ENCODE peak calls at places on chromosomes 5 and 9, in nine cellular contexts. One of them, this sample, is unnamed.

GRCh38 chr9:107269254-107269653 is 13.8 kb upstream of the RAD23B start:
- DNase-seq in A673: no peak
- DNase-seq in fibroblast of lung: no peak
- DNase-seq in left cardiac atrium: no peak
- DNase-seq in C1 segment of cervical spinal cord: no peak
- DNase-seq in RWPE1: no peak
- DNase-seq in effector memory CD8-positive, alpha-beta T cell: no peak
- DNase-seq in activated CD4-positive, alpha-beta T cell treated with anti-CD3 and anti-CD28 coated beads for 24 hours: no peak
- DNase-seq in MV-4-11: no peak
- DNase-seq in this sample: no peak

GRCh38 chr5:77277764-77278163 is 67.3 kb downstream of the PDE8B start:
- DNase-seq in activated CD4-positive, alpha-beta T cell treated with anti-CD3 and anti-CD28 coated beads for 24 hours: no peak
- DNase-seq in C1 segment of cervical spinal cord: no peak
- DNase-seq in effector memory CD8-positive, alpha-beta T cell: no peak
- DNase-seq in left cardiac atrium: no peak
- DNase-seq in A673: no peak
- DNase-seq in RWPE1: no peak
- DNase-seq in fibroblast of lung: no peak
- DNase-seq in MV-4-11: no peak
- DNase-seq in this sample: no peak

GRCh38 chr5:69364850-69365249 is 4.5 kb downstream of the AK6 start:
- DNase-seq in MV-4-11: no peak
- DNase-seq in A673: no peak
- DNase-seq in RWPE1: no peak
- DNase-seq in fibroblast of lung: no peak
- DNase-seq in C1 segment of cervical spinal cord: no peak
- DNase-seq in left cardiac atrium: no peak
- DNase-seq in effector memory CD8-positive, alpha-beta T cell: no peak
- DNase-seq in activated CD4-positive, alpha-beta T cell treated with anti-CD3 and anti-CD28 coated beads for 24 hours: no peak
- DNase-seq in this sample: no peak

GRCh38 chr9:71620806-71621205 is 147.5 kb downstream of the CEMIP2 start:
- DNase-seq in activated CD4-positive, alpha-beta T cell treated with anti-CD3 and anti-CD28 coated beads for 24 hours: no peak
- DNase-seq in effector memory CD8-positive, alpha-beta T cell: no peak
- DNase-seq in left cardiac atrium: no peak
- DNase-seq in RWPE1: no peak
- DNase-seq in MV-4-11: no peak
- DNase-seq in C1 segment of cervical spinal cord: no peak
- DNase-seq in fibroblast of lung: peak
- DNase-seq in A673: no peak
- DNase-seq in this sample: no peak

GRCh38 chr9:34185778-34186551 is 7.1 kb downstream of the UBAP1 start:
- DNase-seq in activated CD4-positive, alpha-beta T cell treated with anti-CD3 and anti-CD28 coated beads for 24 hours: no peak
- DNase-seq in C1 segment of cervical spinal cord: no peak
- DNase-seq in effector memory CD8-positive, alpha-beta T cell: no peak
- DNase-seq in left cardiac atrium: peak
- DNase-seq in MV-4-11: peak
- DNase-seq in RWPE1: peak
- DNase-seq in A673: peak
- DNase-seq in fibroblast of lung: peak
- DNase-seq in this sample: no peak

GRCh38 chr5:40955313-40955712 is 46.0 kb downstream of the C7 start:
- DNase-seq in left cardiac atrium: no peak
- DNase-seq in fibroblast of lung: no peak
- DNase-seq in C1 segment of cervical spinal cord: no peak
- DNase-seq in activated CD4-positive, alpha-beta T cell treated with anti-CD3 and anti-CD28 coated beads for 24 hours: no peak
- DNase-seq in effector memory CD8-positive, alpha-beta T cell: no peak
- DNase-seq in RWPE1: no peak
- DNase-seq in A673: no peak
- DNase-seq in MV-4-11: no peak
- DNase-seq in this sample: no peak

GRCh38 chr5:33761139-33761538 is 130.7 kb downstream of the ADAMTS12 start:
- DNase-seq in MV-4-11: no peak
- DNase-seq in fibroblast of lung: peak
- DNase-seq in A673: no peak
- DNase-seq in activated CD4-positive, alpha-beta T cell treated with anti-CD3 and anti-CD28 coated beads for 24 hours: no peak
- DNase-seq in C1 segment of cervical spinal cord: no peak
- DNase-seq in effector memory CD8-positive, alpha-beta T cell: no peak
- DNase-seq in left cardiac atrium: no peak
- DNase-seq in RWPE1: no peak
- DNase-seq in this sample: no peak

GRCh38 chr5:57416246-57416996 is 66.2 kb downstream of the ACTBL2 start:
- DNase-seq in left cardiac atrium: no peak
- DNase-seq in activated CD4-positive, alpha-beta T cell treated with anti-CD3 and anti-CD28 coated beads for 24 hours: no peak
- DNase-seq in fibroblast of lung: peak
- DNase-seq in C1 segment of cervical spinal cord: no peak
- DNase-seq in A673: peak
- DNase-seq in effector memory CD8-positive, alpha-beta T cell: no peak
- DNase-seq in RWPE1: no peak
- DNase-seq in MV-4-11: no peak
- DNase-seq in this sample: no peak

GRCh38 chr5:54774281-54775171 is 210.9 kb downstream of the ESM1 start:
- DNase-seq in MV-4-11: no peak
- DNase-seq in effector memory CD8-positive, alpha-beta T cell: no peak
- DNase-seq in left cardiac atrium: peak
- DNase-seq in RWPE1: no peak
- DNase-seq in C1 segment of cervical spinal cord: no peak
- DNase-seq in fibroblast of lung: no peak
- DNase-seq in activated CD4-positive, alpha-beta T cell treated with anti-CD3 and anti-CD28 coated beads for 24 hours: no peak
- DNase-seq in A673: no peak
- DNase-seq in this sample: peak

GRCh38 chr9:109239240-109239639 is 72.2 kb upstream of the FRRS1L start:
- DNase-seq in effector memory CD8-positive, alpha-beta T cell: no peak
- DNase-seq in MV-4-11: no peak
- DNase-seq in left cardiac atrium: no peak
- DNase-seq in C1 segment of cervical spinal cord: no peak
- DNase-seq in RWPE1: no peak
- DNase-seq in A673: no peak
- DNase-seq in fibroblast of lung: no peak
- DNase-seq in activated CD4-positive, alpha-beta T cell treated with anti-CD3 and anti-CD28 coated beads for 24 hours: no peak
- DNase-seq in this sample: no peak

GRCh38 chr5:39765381-39765780 is 340.6 kb upstream of the DAB2 start:
- DNase-seq in C1 segment of cervical spinal cord: no peak
- DNase-seq in A673: no peak
- DNase-seq in fibroblast of lung: peak
- DNase-seq in activated CD4-positive, alpha-beta T cell treated with anti-CD3 and anti-CD28 coated beads for 24 hours: no peak
- DNase-seq in left cardiac atrium: no peak
- DNase-seq in RWPE1: no peak
- DNase-seq in effector memory CD8-positive, alpha-beta T cell: no peak
- DNase-seq in MV-4-11: no peak
- DNase-seq in this sample: no peak

GRCh38 chr5:39863926-39864572 is 439.3 kb upstream of the DAB2 start:
- DNase-seq in MV-4-11: no peak
- DNase-seq in C1 segment of cervical spinal cord: no peak
- DNase-seq in fibroblast of lung: no peak
- DNase-seq in RWPE1: no peak
- DNase-seq in effector memory CD8-positive, alpha-beta T cell: no peak
- DNase-seq in activated CD4-positive, alpha-beta T cell treated with anti-CD3 and anti-CD28 coated beads for 24 hours: no peak
- DNase-seq in A673: no peak
- DNase-seq in left cardiac atrium: no peak
- DNase-seq in this sample: no peak

GRCh38 chr5:157308826-157309465 is 43.0 kb downstream of the CYFIP2 start:
- DNase-seq in activated CD4-positive, alpha-beta T cell treated with anti-CD3 and anti-CD28 coated beads for 24 hours: no peak
- DNase-seq in effector memory CD8-positive, alpha-beta T cell: no peak
- DNase-seq in fibroblast of lung: peak
- DNase-seq in left cardiac atrium: no peak
- DNase-seq in RWPE1: peak
- DNase-seq in MV-4-11: no peak
- DNase-seq in C1 segment of cervical spinal cord: no peak
- DNase-seq in A673: peak
- DNase-seq in this sample: no peak

GRCh38 chr9:15211994-15212501 is 95.0 kb downstream of the TTC39B start:
- DNase-seq in A673: no peak
- DNase-seq in left cardiac atrium: no peak
- DNase-seq in C1 segment of cervical spinal cord: no peak
- DNase-seq in MV-4-11: no peak
- DNase-seq in effector memory CD8-positive, alpha-beta T cell: no peak
- DNase-seq in fibroblast of lung: peak
- DNase-seq in activated CD4-positive, alpha-beta T cell treated with anti-CD3 and anti-CD28 coated beads for 24 hours: no peak
- DNase-seq in RWPE1: no peak
- DNase-seq in this sample: no peak

GRCh38 chr9:135601988-135602387 is 37.4 kb downstream of the GLT6D1 start:
- DNase-seq in activated CD4-positive, alpha-beta T cell treated with anti-CD3 and anti-CD28 coated beads for 24 hours: no peak
- DNase-seq in RWPE1: no peak
- DNase-seq in C1 segment of cervical spinal cord: no peak
- DNase-seq in effector memory CD8-positive, alpha-beta T cell: no peak
- DNase-seq in MV-4-11: no peak
- DNase-seq in left cardiac atrium: no peak
- DNase-seq in A673: no peak
- DNase-seq in fibroblast of lung: no peak
- DNase-seq in this sample: no peak

GRCh38 chr9:113597390-113598241 is 134.1 kb downstream of the RGS3 start:
- DNase-seq in left cardiac atrium: peak
- DNase-seq in fibroblast of lung: no peak
- DNase-seq in MV-4-11: no peak
- DNase-seq in C1 segment of cervical spinal cord: no peak
- DNase-seq in A673: no peak
- DNase-seq in activated CD4-positive, alpha-beta T cell treated with anti-CD3 and anti-CD28 coated beads for 24 hours: no peak
- DNase-seq in RWPE1: no peak
- DNase-seq in effector memory CD8-positive, alpha-beta T cell: no peak
- DNase-seq in this sample: peak

GRCh38 chr9:128055222-128056040 is 11.7 kb downstream of the NAIF1 start:
- DNase-seq in A673: no peak
- DNase-seq in left cardiac atrium: peak
- DNase-seq in fibroblast of lung: no peak
- DNase-seq in C1 segment of cervical spinal cord: no peak
- DNase-seq in activated CD4-positive, alpha-beta T cell treated with anti-CD3 and anti-CD28 coated beads for 24 hours: no peak
- DNase-seq in RWPE1: no peak
- DNase-seq in MV-4-11: peak
- DNase-seq in effector memory CD8-positive, alpha-beta T cell: no peak
- DNase-seq in this sample: no peak

GRCh38 chr9:16515207-16515606 is 355.3 kb downstream of the BNC2 start:
- DNase-seq in effector memory CD8-positive, alpha-beta T cell: no peak
- DNase-seq in RWPE1: no peak
- DNase-seq in A673: no peak
- DNase-seq in left cardiac atrium: no peak
- DNase-seq in activated CD4-positive, alpha-beta T cell treated with anti-CD3 and anti-CD28 coated beads for 24 hours: no peak
- DNase-seq in MV-4-11: no peak
- DNase-seq in C1 segment of cervical spinal cord: no peak
- DNase-seq in fibroblast of lung: peak
- DNase-seq in this sample: no peak

GRCh38 chr9:133971121-133971951 is 20.8 kb downstream of the VAV2 start:
- DNase-seq in MV-4-11: no peak
- DNase-seq in fibroblast of lung: no peak
- DNase-seq in C1 segment of cervical spinal cord: no peak
- DNase-seq in A673: no peak
- DNase-seq in RWPE1: no peak
- DNase-seq in left cardiac atrium: peak
- DNase-seq in effector memory CD8-positive, alpha-beta T cell: no peak
- DNase-seq in activated CD4-positive, alpha-beta T cell treated with anti-CD3 and anti-CD28 coated beads for 24 hours: no peak
- DNase-seq in this sample: peak

GRCh38 chr5:71923755-71924154 is 183.5 kb upstream of the MAP1B start:
- DNase-seq in MV-4-11: no peak
- DNase-seq in C1 segment of cervical spinal cord: no peak
- DNase-seq in fibroblast of lung: no peak
- DNase-seq in effector memory CD8-positive, alpha-beta T cell: no peak
- DNase-seq in A673: no peak
- DNase-seq in RWPE1: no peak
- DNase-seq in activated CD4-positive, alpha-beta T cell treated with anti-CD3 and anti-CD28 coated beads for 24 hours: no peak
- DNase-seq in left cardiac atrium: no peak
- DNase-seq in this sample: no peak

GRCh38 chr9:34628656-34629491 is at the start of gene ARID3C:
- DNase-seq in activated CD4-positive, alpha-beta T cell treated with anti-CD3 and anti-CD28 coated beads for 24 hours: no peak
- DNase-seq in effector memory CD8-positive, alpha-beta T cell: peak
- DNase-seq in A673: no peak
- DNase-seq in RWPE1: peak
- DNase-seq in left cardiac atrium: peak
- DNase-seq in C1 segment of cervical spinal cord: no peak
- DNase-seq in MV-4-11: no peak
- DNase-seq in fibroblast of lung: no peak
- DNase-seq in this sample: no peak

GRCh38 chr5:119398713-119399492 is 43.1 kb downstream of the TNFAIP8 start:
- DNase-seq in MV-4-11: peak
- DNase-seq in fibroblast of lung: peak
- DNase-seq in C1 segment of cervical spinal cord: no peak
- DNase-seq in A673: no peak
- DNase-seq in RWPE1: no peak
- DNase-seq in activated CD4-positive, alpha-beta T cell treated with anti-CD3 and anti-CD28 coated beads for 24 hours: no peak
- DNase-seq in left cardiac atrium: peak
- DNase-seq in effector memory CD8-positive, alpha-beta T cell: no peak
- DNase-seq in this sample: no peak

GRCh38 chr5:149651686-149652085 is 70.4 kb downstream of the ARHGEF37 start:
- DNase-seq in activated CD4-positive, alpha-beta T cell treated with anti-CD3 and anti-CD28 coated beads for 24 hours: no peak
- DNase-seq in fibroblast of lung: no peak
- DNase-seq in A673: peak
- DNase-seq in effector memory CD8-positive, alpha-beta T cell: no peak
- DNase-seq in MV-4-11: peak
- DNase-seq in C1 segment of cervical spinal cord: no peak
- DNase-seq in RWPE1: no peak
- DNase-seq in left cardiac atrium: no peak
- DNase-seq in this sample: no peak

This sample was measured in left lung.